ENCODE peak calls at places on chromosomes 12 and 14, in six cellular contexts. T is stimulated activated CD4-positive, alpha-beta T cell treated with anti-CD3 and anti-CD28 coated beads, Interleukin-12 subunit alpha, Interleukin-12 subunit beta, amount 100 ng/mL, for 24 hours; A is left ventricle myocardium inferior; Q is GOT3; P is CD4-positive, CD25-positive, alpha-beta regulatory T cell; Y is ecto neural progenitor cell. R is an unnamed sample.
A peak's percentile ranks its signal among the peaks of the same experiment; 100 is the strongest.

GRCh38 chr12:13154851-13155250 is 41.7 kb upstream of the EMP1 start:
- DNase-seq in P (no peak), Y (no peak), A (no peak), Q (no peak), T (no peak), R (no peak)

GRCh38 chr12:9022592-9022991 is 33.2 kb downstream of the KLRG1 start:
- DNase-seq in Q (no peak), A (no peak), P (no peak), Y (no peak), T (no peak), R (no peak)

GRCh38 chr12:30691122-30691879 is 4.4 kb downstream of the IPO8 start:
- DNase-seq in Y (no peak), T (no peak), P (no peak), A (no peak), Q (no peak), R (no peak)

GRCh38 chr14:69370061-69370460 is 28.0 kb downstream of the ERH start:
- DNase-seq in Q (no peak), A (no peak), P (no peak), T (no peak), Y (no peak), R (no peak)

GRCh38 chr14:104396682-104397470 is 182.7 kb upstream of the C14orf180 start:
- DNase-seq in Y (no peak), Q (no peak), T (no peak), P (no peak), A (no peak), R (no peak)

GRCh38 chr12:131905640-131906091 is 11.2 kb downstream of the ULK1 start:
- DNase-seq in Q (no peak), Y (no peak), A (no peak), T (no peak), P (no peak), R (no peak)

GRCh38 chr12:113271466-113271852 is 50.2 kb downstream of the TPCN1 start:
- DNase-seq in T (no peak), Y (no peak), Q (no peak), A (no peak), P (no peak), R (no peak)

GRCh38 chr14:89618309-89618708 is 201.3 kb upstream of the FOXN3 start:
- DNase-seq in A (no peak), P (no peak), T (no peak), Q (no peak), Y (no peak), R (peak; percentile 59)

GRCh38 chr12:116959845-116960514 is 49.2 kb downstream of the FBXW8 start:
- DNase-seq in Y (no peak), P (no peak), A (no peak), Q (no peak), T (no peak), R (no peak)

GRCh38 chr12:11555743-11556625 is 93.5 kb upstream of the ETV6 start:
- DNase-seq in Y (no peak), T (no peak), A (no peak), Q (no peak), P (no peak), R (no peak)

R was measured in right lobe of liver.